ENCODE peak calls at places on chromosome 5, in five cellular contexts. V is left cardiac atrium, T is cardiac fibroblast, W is AG04450, P is activated T-cell treated with anti-CD3 and anti-CD28 coated beads for 1 hour. I is an unnamed sample.

GRCh38 chr5:135800656-135801055 is 33.8 kb upstream of the SLC25A48 start:
- DNase-seq in W (no peak), P (no peak), T (no peak), V (no peak), I (no peak)

GRCh38 chr5:108295588-108296368 is 86.1 kb downstream of the FBXL17 start:
- DNase-seq in T (peak; percentile 77), W (no peak), P (no peak), V (no peak), I (no peak)

GRCh38 chr5:60829490-60830266 is 14.4 kb downstream of the ELOVL7 start:
- DNase-seq in V (no peak), T (no peak), P (no peak), W (no peak), I (no peak)

GRCh38 chr5:135448796-135449507 is 1.8 kb upstream of the DCANP1 start:
- DNase-seq in P (no peak), W (no peak), V (no peak), T (no peak), I (no peak)

GRCh38 chr5:38420691-38421395 is 135.6 kb downstream of the LIFR start:
- DNase-seq in W (peak; percentile 29), P (peak; percentile 4), T (peak; percentile 88), V (peak; percentile 58), I (no peak)

GRCh38 chr5:67268233-67269011 is 71.8 kb upstream of the CD180 start:
- DNase-seq in T (peak; percentile 99), V (peak; percentile 67), P (no peak), W (peak; percentile 95), I (peak; percentile 57)

GRCh38 chr5:91219803-91220371 is 163.2 kb downstream of the ARRDC3 start:
- DNase-seq in W (no peak), T (peak; percentile 69), V (no peak), P (peak; percentile 7), I (no peak)

GRCh38 chr5:150918613-150919012 is 13.8 kb upstream of the ZNF300 start:
- DNase-seq in V (no peak), P (no peak), W (no peak), T (peak; percentile 48), I (peak; percentile 10)

GRCh38 chr5:91641730-91642350 is 258.7 kb upstream of the ARRDC3 start:
- DNase-seq in W (peak; percentile 3), V (no peak), T (peak; percentile 70), P (no peak), I (no peak)

GRCh38 chr5:50623666-50624065 is 42.8 kb upstream of the PARP8 start:
- DNase-seq in W (no peak), T (no peak), P (no peak), V (no peak), I (no peak)

GRCh38 chr5:132747064-132747692 is at the start of gene CCNI2:
- DNase-seq in W (no peak), V (no peak), P (peak; percentile 53), T (no peak), I (no peak)

GRCh38 chr5:171425596-171426244 is 6.3 kb downstream of the FGF18 start:
- DNase-seq in P (no peak), W (no peak), T (no peak), V (no peak), I (no peak)

GRCh38 chr5:34621280-34622045 is 34.7 kb upstream of the RAI14 start:
- DNase-seq in T (peak; percentile 27), W (no peak), P (no peak), V (no peak), I (no peak)

GRCh38 chr5:15097552-15097951 is 226.0 kb upstream of the ANKH start:
- DNase-seq in W (no peak), P (no peak), T (no peak), V (no peak), I (no peak)

GRCh38 chr5:143031781-143032724 is 261.9 kb downstream of the ARHGAP26 start:
- DNase-seq in W (no peak), P (no peak), T (no peak), V (no peak), I (no peak)

GRCh38 chr5:14729448-14730385 is 65.2 kb downstream of the OTULIN start:
- DNase-seq in W (no peak), T (no peak), P (no peak), V (no peak), I (no peak)

GRCh38 chr5:104172976-104173375 is 610.4 kb upstream of the NUDT12 start:
- DNase-seq in P (no peak), W (no peak), T (no peak), V (no peak), I (no peak)

GRCh38 chr5:14928661-14929060 is 57.1 kb upstream of the ANKH start:
- DNase-seq in V (no peak), P (no peak), W (no peak), T (peak; percentile 70), I (no peak)

GRCh38 chr5:72166070-72166979 is 59.0 kb downstream of the MAP1B start:
- DNase-seq in V (peak; percentile 71), T (peak; percentile 77), W (no peak), P (no peak), I (no peak)

GRCh38 chr5:6446626-6447309 is 1.9 kb upstream of the UBE2QL1 start:
- DNase-seq in P (no peak), W (no peak), V (no peak), T (no peak), I (no peak)

GRCh38 chr5:177113566-177114424 is 19.8 kb upstream of the NSD1 start:
- DNase-seq in V (peak; percentile 59), W (no peak), T (peak; percentile 82), P (peak; percentile 76), I (no peak)

GRCh38 chr5:77311217-77311571 is 100.7 kb downstream of the PDE8B start:
- DNase-seq in W (no peak), T (no peak), V (no peak), P (no peak), I (no peak)

I was measured in AG04449.